ENCODE peak calls at places on chromosomes 2 and 18, in eight cellular contexts. O is AG04450, I is HCT116, C is heart right ventricle, M is A549, U is osteoblast, T is upper lobe of right lung, N is substantia nigra. Q is an unnamed sample.

GRCh38 chr2:230218411-230218810 is 1.4 kb downstream of the SP110 start:
- DNase-seq in T (no peak), C (no peak), O (no peak), U (no peak), I (no peak), N (no peak), M (no peak), Q (no peak)

GRCh38 chr2:99425022-99425421 is 64.8 kb downstream of the REV1 start:
- DNase-seq in M (no peak), T (no peak), O (peak; percentile 64), I (no peak), N (no peak), C (no peak), U (no peak), Q (peak; percentile 6)

GRCh38 chr18:13401404-13401803 is 182.8 kb downstream of the LDLRAD4 start:
- DNase-seq in N (no peak), U (peak; percentile 42), C (no peak), M (no peak), O (no peak), T (no peak), I (no peak), Q (no peak)

GRCh38 chr2:101152195-101153076 is 1.3 kb upstream of the TBC1D8 start:
- DNase-seq in O (no peak), T (peak; percentile 70), N (peak; percentile 21), C (peak; percentile 47), U (no peak), I (peak; percentile 40), M (peak; percentile 79), Q (no peak)

GRCh38 chr2:221606369-221606768 is 34.3 kb upstream of the EPHA4 start:
- DNase-seq in O (no peak), I (no peak), C (no peak), M (no peak), U (no peak), N (no peak), T (no peak), Q (no peak)

GRCh38 chr18:77407733-77408132 is 158.1 kb downstream of the GALR1 start:
- DNase-seq in I (no peak), T (no peak), M (peak; percentile 3), N (no peak), C (no peak), U (no peak), O (no peak), Q (no peak)

GRCh38 chr2:34368304-34368703 is 769.2 kb upstream of the FAM98A start:
- DNase-seq in M (no peak), N (no peak), I (no peak), U (no peak), C (no peak), O (no peak), T (no peak), Q (no peak)

GRCh38 chr2:165876712-165877111 is 76.9 kb downstream of the TTC21B start:
- DNase-seq in I (no peak), M (no peak), U (no peak), N (no peak), T (no peak), O (no peak), C (no peak), Q (no peak)

GRCh38 chr2:118837067-118837466 is 10.4 kb downstream of the EN1 start:
- DNase-seq in M (no peak), T (no peak), O (no peak), C (no peak), I (no peak), N (no peak), U (peak; percentile 68), Q (no peak)

GRCh38 chr2:101329026-101329425 is 20.5 kb upstream of the RNF149 start:
- DNase-seq in N (no peak), U (no peak), C (no peak), T (no peak), I (no peak), O (no peak), M (no peak), Q (no peak)

GRCh38 chr2:152609699-152610098 is 107.6 kb downstream of the PRPF40A start:
- DNase-seq in I (no peak), T (no peak), C (no peak), N (no peak), U (no peak), O (no peak), M (no peak), Q (no peak)

GRCh38 chr2:101296314-101296809 is 12.1 kb downstream of the RNF149 start:
- DNase-seq in U (no peak), I (no peak), C (no peak), T (no peak), O (no peak), N (no peak), M (no peak), Q (no peak)

GRCh38 chr18:22193466-22193865 is 24.1 kb downstream of the GATA6 start:
- DNase-seq in O (no peak), M (no peak), C (no peak), U (no peak), N (no peak), I (no peak), T (no peak), Q (no peak)

GRCh38 chr2:10346929-10347558 is 44.3 kb downstream of the HPCAL1 start:
- DNase-seq in N (no peak), M (no peak), O (no peak), I (no peak), C (no peak), U (peak; percentile 86), T (no peak), Q (no peak)

GRCh38 chr2:55357164-55357563 is 62.5 kb downstream of the CCDC88A start:
- DNase-seq in U (no peak), M (no peak), T (no peak), I (no peak), O (no peak), N (no peak), C (no peak), Q (no peak)
- H3K27ac ChIP-seq in U (no peak overlapping the region), M (no peak overlapping the region), T (no peak overlapping the region), I (no peak overlapping the region), O (no peak overlapping the region), N (peak overlapping the region; percentile 9), C (no peak overlapping the region), Q (no peak overlapping the region)

GRCh38 chr2:96801464-96802280 is 14.4 kb upstream of the CNNM3 start:
- DNase-seq in T (no peak), I (no peak), M (no peak), O (no peak), N (no peak), U (no peak), C (no peak), Q (no peak)
- H3K27ac ChIP-seq in T (no peak overlapping the region), I (no peak overlapping the region), M (peak overlapping the region; percentile 69), O (no peak overlapping the region), N (no peak overlapping the region), U (no peak overlapping the region), C (no peak overlapping the region), Q (no peak overlapping the region)

DNA sequence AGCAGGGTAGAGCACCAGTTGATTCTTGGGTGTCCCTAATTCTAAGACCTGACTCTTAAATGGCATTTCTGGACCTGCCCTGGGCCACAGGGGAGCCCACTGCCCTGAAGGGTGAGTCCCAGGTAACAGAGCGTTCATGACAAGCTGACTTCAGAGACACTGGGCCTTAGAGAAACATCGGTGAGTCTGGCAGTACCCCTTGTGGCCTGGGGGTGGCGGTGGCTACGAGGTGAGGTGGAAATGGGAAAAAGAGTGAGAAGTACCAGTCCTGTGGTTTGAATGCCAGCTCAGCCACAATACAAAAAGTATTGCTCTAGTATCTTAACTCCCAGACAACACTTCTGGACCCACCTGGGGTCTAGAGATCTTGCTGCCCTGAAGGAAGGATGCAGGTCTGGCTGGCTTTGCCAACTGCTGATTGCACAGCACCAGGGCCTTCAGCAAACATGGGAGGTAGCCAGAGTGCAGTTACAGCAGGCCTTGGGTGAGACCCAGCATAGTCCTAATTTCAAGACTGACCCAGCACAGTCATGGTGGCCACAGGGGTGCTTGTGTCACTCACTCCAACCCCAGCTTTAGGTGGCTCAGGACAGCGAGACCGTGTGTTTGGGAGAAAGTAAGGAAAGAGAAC is 44.5 kb downstream of the USP34 start:
- DNase-seq in M (peak; percentile 80), T (peak; percentile 76), O (no peak), C (no peak), U (no peak), I (peak; percentile 33), N (no peak), Q (no peak)
- H3K27ac ChIP-seq in M (peak overlapping the region; percentile 32), T (peak overlapping the region; percentile 39), O (no peak overlapping the region), C (no peak overlapping the region), U (peak overlapping the region; percentile 1), I (no peak overlapping the region), N (no peak overlapping the region), Q (no peak overlapping the region)

GRCh38 chr2:1969701-1970015 is 225.3 kb upstream of the PXDN start:
- DNase-seq in C (no peak), I (no peak), M (no peak), N (no peak), U (no peak), T (no peak), O (no peak), Q (no peak)
- H3K27ac ChIP-seq in C (no peak overlapping the region), I (no peak overlapping the region), M (no peak overlapping the region), N (no peak overlapping the region), U (no peak overlapping the region), T (no peak overlapping the region), O (no peak overlapping the region), Q (no peak overlapping the region)

DNA sequence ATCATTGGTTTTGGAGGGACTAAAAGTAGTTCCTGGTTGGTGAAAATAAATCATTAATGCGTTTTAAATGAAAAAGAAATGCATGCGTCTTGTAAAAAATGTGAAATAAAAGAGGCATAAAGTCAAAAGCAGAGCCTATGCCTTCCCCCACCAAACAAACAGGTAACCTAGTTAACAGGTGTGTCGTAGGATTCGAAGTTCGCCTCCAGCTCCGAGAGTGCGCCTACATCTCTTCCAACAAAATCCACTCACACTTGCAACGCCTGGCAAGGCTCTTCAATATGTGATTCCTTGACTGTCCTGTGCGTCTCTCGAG is 677 bp upstream of the SMAD4 start:
- DNase-seq in M (no peak), N (no peak), C (no peak), I (no peak), U (no peak), T (no peak), O (no peak), Q (no peak)
- H3K27ac ChIP-seq in M (peak overlapping the region; percentile 99), N (peak overlapping the region; percentile 86), C (peak overlapping the region; percentile 98), I (peak overlapping the region; percentile 98), U (peak overlapping the region; percentile 97), T (peak overlapping the region; percentile 96), O (peak overlapping the region; percentile 94), Q (peak overlapping the region; percentile 85)

GRCh38 chr2:120278901-120279300 is 26.2 kb downstream of the RALB start:
- DNase-seq in O (no peak), T (no peak), U (no peak), I (no peak), C (no peak), M (no peak), N (no peak), Q (no peak)
- H3K27ac ChIP-seq in O (no peak overlapping the region), T (no peak overlapping the region), U (no peak overlapping the region), I (no peak overlapping the region), C (no peak overlapping the region), M (no peak overlapping the region), N (peak overlapping the region; percentile 60), Q (no peak overlapping the region)

DNA sequence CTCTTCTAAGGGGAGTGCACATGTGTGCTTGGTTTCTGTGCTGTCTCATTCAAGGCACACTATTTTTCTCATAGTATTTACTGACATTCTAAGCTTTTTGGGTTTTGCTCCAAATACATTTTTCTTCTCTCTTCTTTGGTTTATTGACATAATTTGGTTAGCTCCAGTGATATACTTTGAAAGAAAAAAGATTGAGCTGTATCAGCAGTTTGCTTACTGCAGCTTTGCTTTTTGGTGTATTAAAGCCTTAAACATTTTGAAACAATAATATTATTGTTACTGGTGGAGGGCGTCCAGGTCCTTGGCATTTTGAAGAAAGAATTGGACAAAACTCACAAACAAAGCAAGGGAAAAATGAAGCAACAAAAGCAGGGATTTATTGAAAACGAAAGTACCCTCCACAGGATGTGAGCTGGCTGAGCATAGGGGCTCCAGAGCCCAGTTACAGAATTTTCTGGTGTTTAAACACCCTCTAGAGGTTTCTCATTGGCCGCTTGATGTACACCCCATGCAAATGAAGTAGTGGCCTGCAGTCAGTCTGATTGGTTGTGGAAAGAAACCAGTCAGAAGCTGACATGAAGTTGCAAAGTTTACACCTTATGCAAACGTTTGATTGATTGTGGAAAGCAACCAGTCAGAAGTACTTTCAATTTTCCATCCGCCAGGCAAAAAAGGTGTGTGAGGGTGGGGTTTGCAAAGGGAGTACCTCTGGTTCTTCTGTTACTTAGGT is 62.2 kb downstream of the VWA3B start:
- DNase-seq in M (peak; percentile 34), C (no peak), U (peak; percentile 91), N (no peak), I (peak; percentile 24), O (peak; percentile 7), T (no peak), Q (no peak)
- H3K27ac ChIP-seq in M (no peak overlapping the region), C (peak overlapping the region; percentile 71), U (peak overlapping the region; percentile 17), N (peak overlapping the region; percentile 49), I (no peak overlapping the region), O (no peak overlapping the region), T (peak overlapping the region; percentile 12), Q (no peak overlapping the region)

Q was measured in epithelial cell of prostate.